ENCODE peak calls at places on chromosome 16, in four cellular contexts. F is fibroblast of lung, X is mucosa of gallbladder, Z is GM23248. U is an unnamed sample.

GRCh38 chr16:23835390-23836077 is at the start of gene PRKCB:
- DNase-seq in X (peak; percentile 75), F (peak; percentile 12), Z (peak; percentile 62), U (peak; percentile 5)

GRCh38 chr16:57107324-57107922 is 15.0 kb downstream of the CPNE2 start:
- DNase-seq in X (no peak), F (no peak), Z (no peak), U (peak; percentile 11)

GRCh38 chr16:89315271-89315670 is 97.8 kb downstream of the ZNF778 start:
- DNase-seq in X (no peak), F (no peak), Z (no peak), U (no peak)

GRCh38 chr16:57471852-57472664 is 9.6 kb downstream of the POLR2C start:
- DNase-seq in F (no peak), X (peak; percentile 72), Z (peak; percentile 36), U (no peak)

GRCh38 chr16:52912565-52913173 is 140.0 kb downstream of the CHD9NB start:
- DNase-seq in F (peak; percentile 41), Z (peak; percentile 61), X (peak; percentile 73), U (peak; percentile 25)

GRCh38 chr16:88868974-88869672 is 2.7 kb upstream of the PABPN1L start:
- DNase-seq in X (no peak), F (no peak), Z (no peak), U (no peak)

GRCh38 chr16:79286646-79287423 is 313.7 kb downstream of the MAF start:
- DNase-seq in Z (no peak), F (no peak), X (peak; percentile 37), U (no peak)

GRCh38 chr16:68233085-68233834 is 2.7 kb downstream of the ESRP2 start:
- DNase-seq in X (no peak), F (no peak), Z (no peak), U (no peak)

GRCh38 chr16:50509521-50510341 is 38.5 kb upstream of the NKD1 start:
- DNase-seq in Z (peak; percentile 13), F (no peak), X (no peak), U (peak; percentile 3)

GRCh38 chr16:3822366-3823045 is 58.0 kb downstream of the CREBBP start:
- DNase-seq in F (peak; percentile 39), Z (peak; percentile 85), X (no peak), U (peak; percentile 35)

GRCh38 chr16:47196457-47196856 is 52.7 kb upstream of the NETO2 start:
- DNase-seq in X (no peak), Z (no peak), F (no peak), U (no peak)

GRCh38 chr16:49652441-49653175 is 203.3 kb downstream of the ZNF423 start:
- DNase-seq in Z (peak; percentile 95), F (peak; percentile 87), X (peak; percentile 19), U (peak; percentile 92)

GRCh38 chr16:67241008-67241900 is 6.0 kb downstream of the FHOD1 start:
- DNase-seq in F (peak; percentile 86), Z (peak; percentile 92), X (peak; percentile 50), U (peak; percentile 70)

GRCh38 chr16:15829460-15829859 is 27.4 kb downstream of the MYH11 start:
- DNase-seq in F (peak; percentile 45), Z (peak; percentile 22), X (peak; percentile 68), U (peak; percentile 25)

GRCh38 chr16:84729716-84730320 is 30.0 kb downstream of the USP10 start:
- DNase-seq in F (no peak), X (no peak), Z (peak; percentile 13), U (peak; percentile 40)

GRCh38 chr16:24409045-24409444 is 130.3 kb upstream of the RBBP6 start:
- DNase-seq in X (no peak), F (no peak), Z (peak; percentile 0), U (no peak)

GRCh38 chr16:86510465-86511261 is at the start of gene FOXF1:
- DNase-seq in X (no peak), F (peak; percentile 81), Z (peak; percentile 70), U (peak; percentile 67)

GRCh38 chr16:9340402-9341095 is 249.1 kb downstream of the HAPSTR1 start:
- DNase-seq in F (no peak), Z (no peak), X (no peak), U (no peak)

GRCh38 chr16:75952124-75952523 is 225.8 kb upstream of the CPHXL start:
- DNase-seq in F (no peak), Z (no peak), X (no peak), U (no peak)

GRCh38 chr16:23836404-23837291 is 865 bp downstream of the PRKCB start:
- DNase-seq in F (no peak), X (no peak), Z (no peak), U (no peak)